ENCODE peak calls at places on chromosomes 6 and 20, in seven cellular contexts. I, N, Z, J, P, K and G are unnamed samples. For H3K9me3, the result is how much of the 10 kb centered on the place peaks cover.

GRCh38 chr20:13458860-13459451 is 179.8 kb downstream of the TASP1 start:
- DNase-seq in I (no peak), N (peak), Z (peak), J (peak), P (peak), K (no peak), G (no peak)

GRCh38 chr20:50172347-50173013 is 18.1 kb upstream of the CEBPB start:
- DNase-seq in I (peak), N (no peak), Z (peak), J (no peak), P (peak), K (no peak), G (no peak)

GRCh38 chr20:36175475-36175995 is 21.0 kb downstream of the EPB41L1 start:
- DNase-seq in I (no peak), N (peak), Z (no peak), J (no peak), P (no peak), K (no peak), G (no peak)

GRCh38 chr6:138250513-138251247 is 32.4 kb upstream of the PBOV1 start:
- DNase-seq in I (peak), N (no peak), Z (no peak), J (no peak), P (peak), K (no peak), G (no peak)

GRCh38 chr20:44681796-44682566 is 30.5 kb upstream of the ADA start:
- DNase-seq in I (no peak), N (no peak), Z (peak), J (no peak), P (no peak), K (no peak), G (no peak)

GRCh38 chr20:10005885-10006284 is 28.9 kb upstream of the ANKEF1 start:
- DNase-seq in I (no peak), N (no peak), Z (no peak), J (no peak), P (no peak), K (no peak), G (no peak)

GRCh38 chr6:127857051-127857637 is 43.7 kb downstream of the THEMIS start:
- DNase-seq in I (no peak), N (no peak), Z (no peak), J (no peak), P (no peak), K (no peak), G (no peak)

GRCh38 chr6:153131037-153131981 is at the start of gene RGS17:
- DNase-seq in I (peak), N (no peak), Z (peak), J (no peak), P (peak), K (no peak), G (no peak)

GRCh38 chr6:81075974-81076373 is 676.5 kb downstream of the TENT5A start:
- DNase-seq in I (no peak), N (no peak), Z (no peak), J (peak), P (peak), K (no peak), G (no peak)

GRCh38 chr6:111804627-111805235 is 68.5 kb downstream of the FYN start:
- DNase-seq in I (no peak), N (no peak), Z (peak), J (no peak), P (peak), K (peak), G (peak)

GRCh38 chr6:119193707-119194106 is 115.2 kb upstream of the FAM184A start:
- DNase-seq in I (no peak), N (no peak), Z (no peak), J (no peak), P (no peak), K (no peak), G (no peak)

GRCh38 chr20:24979036-24979960 is 13.3 kb downstream of the APMAP start:
- DNase-seq in I (no peak), N (no peak), Z (no peak), J (no peak), P (no peak), K (no peak), G (no peak)

GRCh38 chr20:59823456-59823855 is 110.0 kb downstream of the SYCP2 start:
- DNase-seq in I (no peak), N (no peak), Z (no peak), J (no peak), P (no peak), K (no peak), G (no peak)

GRCh38 chr6:154842828-154843227 is 109.6 kb downstream of the SCAF8 start:
- DNase-seq in I (no peak), N (no peak), Z (no peak), J (no peak), P (peak), K (no peak), G (no peak)

GRCh38 chr6:13943943-13944342 is 19.2 kb downstream of the RNF182 start:
- DNase-seq in I (no peak), N (no peak), Z (no peak), J (no peak), P (no peak), K (no peak), G (no peak)
- H3K9me3 ChIP-seq in I (under half), N (under half), Z (under half), J (under half), P (under half), K (under half), G (under half)

GRCh38 chr20:39986231-39986904 is 702.7 kb downstream of the MAFB start:
- DNase-seq in I (peak), N (no peak), Z (no peak), J (no peak), P (no peak), K (no peak), G (no peak)

GRCh38 chr20:39990692-39991091 is 698.3 kb downstream of the MAFB start:
- DNase-seq in I (no peak), N (no peak), Z (no peak), J (no peak), P (no peak), K (no peak), G (no peak)

GRCh38 chr20:39993737-39994136 is 695.3 kb downstream of the MAFB start:
- DNase-seq in I (peak), N (no peak), Z (no peak), J (no peak), P (no peak), K (no peak), G (no peak)

GRCh38 chr20:39985276-39985675 is 703.8 kb downstream of the MAFB start:
- DNase-seq in I (no peak), N (no peak), Z (no peak), J (no peak), P (no peak), K (no peak), G (no peak)

DNA sequence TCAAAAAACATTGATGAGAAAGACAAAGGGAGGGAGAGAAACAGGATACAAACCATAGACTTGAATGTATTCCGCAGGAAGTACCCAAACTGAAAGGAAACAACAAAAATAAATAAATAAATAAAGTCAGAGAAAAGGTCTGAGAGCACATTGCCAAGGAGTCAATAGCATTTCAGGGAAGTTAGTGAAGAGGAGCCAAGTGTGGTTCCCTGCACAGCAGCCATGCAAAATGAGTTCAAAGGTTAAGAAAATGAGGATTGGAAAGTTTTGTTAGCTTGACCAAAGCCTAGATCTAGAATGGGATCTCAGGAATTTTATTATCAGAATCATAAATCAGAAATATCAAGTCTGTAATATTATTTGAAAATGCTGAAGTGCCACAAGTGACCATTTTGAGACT is 700.0 kb downstream of the MAFB start:
- DNase-seq in I (no peak), N (no peak), Z (no peak), J (no peak), P (no peak), K (no peak), G (no peak)
- H3K9me3 ChIP-seq in I (under half), N (under half), Z (under half), J (under half), P (under half), K (under half), G (under half)

GRCh38 chr6:122365775-122366403 is 33.6 kb upstream of the HSF2 start:
- DNase-seq in I (no peak), N (no peak), Z (no peak), J (no peak), P (no peak), K (no peak), G (no peak)
- H3K9me3 ChIP-seq in I (under half), N (under half), Z (under half), J (under half), P (under half), K (under half), G (under half)

GRCh38 chr6:38767555-38767954 is 52.4 kb downstream of the DNAH8 start:
- DNase-seq in I (no peak), N (no peak), Z (no peak), J (no peak), P (no peak), K (no peak), G (no peak)

GRCh38 chr6:38773338-38773737 is 58.2 kb downstream of the DNAH8 start:
- DNase-seq in I (no peak), N (peak), Z (peak), J (peak), P (peak), K (no peak), G (no peak)

GRCh38 chr6:38774933-38775707 is 60.0 kb downstream of the DNAH8 start:
- DNase-seq in I (no peak), N (no peak), Z (no peak), J (no peak), P (no peak), K (no peak), G (no peak)

GRCh38 chr6:38775870-38776269 is 60.8 kb downstream of the DNAH8 start:
- DNase-seq in I (no peak), N (no peak), Z (no peak), J (no peak), P (no peak), K (no peak), G (no peak)

DNA sequence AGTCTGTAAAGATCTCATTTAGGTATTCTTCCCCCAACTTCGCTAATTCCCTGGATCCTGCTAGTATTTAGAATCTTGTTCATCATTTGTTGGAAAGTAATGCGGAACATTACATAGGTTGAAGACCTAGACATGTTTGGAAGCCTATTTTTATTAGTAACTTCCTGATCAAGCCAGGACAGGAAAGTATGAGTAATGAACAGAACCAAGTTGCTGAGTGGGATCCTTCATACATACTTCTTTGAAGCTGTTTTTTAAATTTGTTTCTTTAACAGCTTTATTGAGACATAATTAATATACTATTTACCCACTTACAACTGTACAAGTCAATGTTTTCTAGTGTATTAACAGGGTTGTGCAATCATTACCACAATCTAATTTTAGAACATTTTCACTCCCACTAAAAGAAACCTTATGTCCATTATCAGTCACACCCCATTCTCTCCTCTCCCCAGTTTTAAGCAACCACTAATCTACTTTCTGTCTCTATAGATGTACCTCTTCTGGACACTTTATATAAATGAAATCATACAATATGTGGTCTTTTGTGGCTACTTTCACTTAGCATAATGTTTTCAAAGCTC is 56.1 kb downstream of the DNAH8 start:
- DNase-seq in I (no peak), N (no peak), Z (no peak), J (no peak), P (peak), K (no peak), G (no peak)
- H3K9me3 ChIP-seq in I (under half), N (under half), Z (under half), J (under half), P (under half), K (under half), G (under half)